ENCODE peak calls at places on chromosome 12, in eight cellular contexts. D is Daoy; I is suprapubic skin; C is AG10803; P is iPS-NIHi11; H is effector CD8-positive, alpha-beta T cell; F is NAMALWA; A is hippocampal formation. V is an unnamed sample.

GRCh38 chr12:124694846-124695497 is 127.6 kb upstream of the NCOR2 start:
- DNase-seq in D (peak; percentile 93), I (no peak), C (peak; percentile 85), P (no peak), H (no peak), F (no peak), A (no peak), V (peak; percentile 53)

GRCh38 chr12:122841544-122842321 is 6.5 kb downstream of the HIP1R start:
- DNase-seq in D (peak; percentile 77), I (no peak), C (peak; percentile 65), P (no peak), H (no peak), F (no peak), A (peak; percentile 81), V (no peak)

GRCh38 chr12:88579941-88580871 is at the start of gene KITLG:
- DNase-seq in D (peak; percentile 89), I (peak; percentile 90), C (peak; percentile 85), P (peak; percentile 90), H (no peak), F (no peak), A (peak; percentile 53), V (peak; percentile 83)

GRCh38 chr12:42237052-42237852 is 796 bp downstream of the YAF2 start:
- DNase-seq in D (peak; percentile 85), I (peak; percentile 84), C (peak; percentile 77), P (peak; percentile 84), H (peak; percentile 38), F (peak; percentile 87), A (peak; percentile 47), V (peak; percentile 80)

GRCh38 chr12:19572920-19573558 is 133.7 kb downstream of the AEBP2 start:
- DNase-seq in D (peak; percentile 51), I (no peak), C (peak; percentile 34), P (peak; percentile 69), H (no peak), F (peak; percentile 74), A (no peak), V (peak; percentile 49)

GRCh38 chr12:112381421-112381897 is 772 bp downstream of the HECTD4 start:
- DNase-seq in D (peak; percentile 16), I (no peak), C (no peak), P (no peak), H (peak; percentile 7), F (peak; percentile 67), A (no peak), V (peak; percentile 71)

GRCh38 chr12:53766881-53767280 is 15.1 kb upstream of the CISTR start:
- DNase-seq in D (no peak), I (no peak), C (peak; percentile 39), P (no peak), H (no peak), F (no peak), A (no peak), V (no peak)

GRCh38 chr12:57448669-57449068 is 6.4 kb upstream of the INHBE start:
- DNase-seq in D (no peak), I (no peak), C (no peak), P (no peak), H (no peak), F (no peak), A (no peak), V (no peak)

GRCh38 chr12:94689646-94690036 is 39.3 kb upstream of the TMCC3 start:
- DNase-seq in D (no peak), I (no peak), C (peak; percentile 3), P (no peak), H (no peak), F (no peak), A (no peak), V (no peak)

GRCh38 chr12:21818627-21819026 is 44.1 kb upstream of the KCNJ8 start:
- DNase-seq in D (no peak), I (no peak), C (peak; percentile 72), P (no peak), H (no peak), F (no peak), A (no peak), V (peak; percentile 94)

GRCh38 chr12:49507139-49507538 is 31.7 kb upstream of the KCNH3 start:
- DNase-seq in D (peak; percentile 89), I (no peak), C (peak; percentile 74), P (no peak), H (no peak), F (no peak), A (no peak), V (peak; percentile 68)

GRCh38 chr12:41459815-41460214 is 271.7 kb downstream of the PDZRN4 start:
- DNase-seq in D (no peak), I (no peak), C (no peak), P (no peak), H (no peak), F (no peak), A (no peak), V (no peak)

GRCh38 chr12:122651520-122652224 is 51.5 kb downstream of the HCAR2 start:
- DNase-seq in D (no peak), I (no peak), C (peak; percentile 39), P (no peak), H (no peak), F (no peak), A (no peak), V (no peak)